ENCODE peak calls at places on chromosomes 5 and 9, in seven cellular contexts. One of them, this sample, is unnamed.

GRCh38 chr9:134532084-134532483 is 109.5 kb upstream of the COL5A1 start:
- DNase-seq in activated CD8-positive, alpha-beta memory T cell treated with anti-CD3 and anti-CD28 coated beads, Interleukin-2, amount 10 ng/mL, durations not matched to agents 7 days and 5 days: no peak
- DNase-seq in activated CD4-positive, alpha-beta T cell treated with anti-CD3 and anti-CD28 coated beads, Interleukin-2, amount 50 U/mL, for 1 hour: no peak
- DNase-seq in myocyte: no peak
- DNase-seq in endothelial cell: no peak
- DNase-seq in activated T-cell treated with anti-CD3 and anti-CD28 coated beads, Interleukin-2, amount 50 U/mL, for 72 hours: no peak
- DNase-seq in activated CD4-positive, CD25-positive, alpha-beta regulatory T cell: no peak
- DNase-seq in this sample: no peak

GRCh38 chr9:91395106-91395552 is 28.5 kb downstream of the NFIL3 start:
- DNase-seq in activated CD4-positive, CD25-positive, alpha-beta regulatory T cell: no peak
- DNase-seq in activated T-cell treated with anti-CD3 and anti-CD28 coated beads, Interleukin-2, amount 50 U/mL, for 72 hours: no peak
- DNase-seq in activated CD8-positive, alpha-beta memory T cell treated with anti-CD3 and anti-CD28 coated beads, Interleukin-2, amount 10 ng/mL, durations not matched to agents 7 days and 5 days: no peak
- DNase-seq in activated CD4-positive, alpha-beta T cell treated with anti-CD3 and anti-CD28 coated beads, Interleukin-2, amount 50 U/mL, for 1 hour: no peak
- DNase-seq in endothelial cell: no peak
- DNase-seq in myocyte: no peak
- DNase-seq in this sample: no peak

GRCh38 chr9:3906437-3907213 is 380.8 kb upstream of the RFX3 start:
- DNase-seq in activated T-cell treated with anti-CD3 and anti-CD28 coated beads, Interleukin-2, amount 50 U/mL, for 72 hours: no peak
- DNase-seq in activated CD8-positive, alpha-beta memory T cell treated with anti-CD3 and anti-CD28 coated beads, Interleukin-2, amount 10 ng/mL, durations not matched to agents 7 days and 5 days: no peak
- DNase-seq in endothelial cell: no peak
- DNase-seq in myocyte: peak; percentile 47
- DNase-seq in activated CD4-positive, alpha-beta T cell treated with anti-CD3 and anti-CD28 coated beads, Interleukin-2, amount 50 U/mL, for 1 hour: no peak
- DNase-seq in activated CD4-positive, CD25-positive, alpha-beta regulatory T cell: no peak
- DNase-seq in this sample: no peak

GRCh38 chr5:132873119-132873929 is at the start of gene LEAP2:
- DNase-seq in activated CD8-positive, alpha-beta memory T cell treated with anti-CD3 and anti-CD28 coated beads, Interleukin-2, amount 10 ng/mL, durations not matched to agents 7 days and 5 days: no peak
- DNase-seq in activated T-cell treated with anti-CD3 and anti-CD28 coated beads, Interleukin-2, amount 50 U/mL, for 72 hours: no peak
- DNase-seq in myocyte: peak; percentile 63
- DNase-seq in endothelial cell: no peak
- DNase-seq in activated CD4-positive, CD25-positive, alpha-beta regulatory T cell: no peak
- DNase-seq in activated CD4-positive, alpha-beta T cell treated with anti-CD3 and anti-CD28 coated beads, Interleukin-2, amount 50 U/mL, for 1 hour: no peak
- DNase-seq in this sample: no peak

GRCh38 chr5:160054047-160054446 is 45.1 kb downstream of the TTC1 start:
- DNase-seq in endothelial cell: no peak
- DNase-seq in activated CD8-positive, alpha-beta memory T cell treated with anti-CD3 and anti-CD28 coated beads, Interleukin-2, amount 10 ng/mL, durations not matched to agents 7 days and 5 days: no peak
- DNase-seq in activated CD4-positive, CD25-positive, alpha-beta regulatory T cell: no peak
- DNase-seq in myocyte: no peak
- DNase-seq in activated CD4-positive, alpha-beta T cell treated with anti-CD3 and anti-CD28 coated beads, Interleukin-2, amount 50 U/mL, for 1 hour: no peak
- DNase-seq in activated T-cell treated with anti-CD3 and anti-CD28 coated beads, Interleukin-2, amount 50 U/mL, for 72 hours: no peak
- DNase-seq in this sample: no peak

GRCh38 chr5:16453609-16454008 is 12.0 kb downstream of the ZNF622 start:
- DNase-seq in myocyte: no peak
- DNase-seq in activated CD4-positive, CD25-positive, alpha-beta regulatory T cell: no peak
- DNase-seq in activated CD8-positive, alpha-beta memory T cell treated with anti-CD3 and anti-CD28 coated beads, Interleukin-2, amount 10 ng/mL, durations not matched to agents 7 days and 5 days: no peak
- DNase-seq in endothelial cell: no peak
- DNase-seq in activated CD4-positive, alpha-beta T cell treated with anti-CD3 and anti-CD28 coated beads, Interleukin-2, amount 50 U/mL, for 1 hour: no peak
- DNase-seq in activated T-cell treated with anti-CD3 and anti-CD28 coated beads, Interleukin-2, amount 50 U/mL, for 72 hours: no peak
- DNase-seq in this sample: no peak

GRCh38 chr9:101387871-101388506 is 3.2 kb upstream of the BAAT start:
- DNase-seq in activated CD4-positive, alpha-beta T cell treated with anti-CD3 and anti-CD28 coated beads, Interleukin-2, amount 50 U/mL, for 1 hour: no peak
- DNase-seq in activated CD8-positive, alpha-beta memory T cell treated with anti-CD3 and anti-CD28 coated beads, Interleukin-2, amount 10 ng/mL, durations not matched to agents 7 days and 5 days: no peak
- DNase-seq in endothelial cell: no peak
- DNase-seq in activated CD4-positive, CD25-positive, alpha-beta regulatory T cell: no peak
- DNase-seq in activated T-cell treated with anti-CD3 and anti-CD28 coated beads, Interleukin-2, amount 50 U/mL, for 72 hours: peak; percentile 5
- DNase-seq in myocyte: peak; percentile 52
- DNase-seq in this sample: peak; percentile 33

GRCh38 chr9:135045264-135046155 is 42.0 kb upstream of the OLFM1 start:
- DNase-seq in activated T-cell treated with anti-CD3 and anti-CD28 coated beads, Interleukin-2, amount 50 U/mL, for 72 hours: no peak
- DNase-seq in endothelial cell: no peak
- DNase-seq in activated CD4-positive, alpha-beta T cell treated with anti-CD3 and anti-CD28 coated beads, Interleukin-2, amount 50 U/mL, for 1 hour: no peak
- DNase-seq in activated CD4-positive, CD25-positive, alpha-beta regulatory T cell: no peak
- DNase-seq in myocyte: no peak
- DNase-seq in activated CD8-positive, alpha-beta memory T cell treated with anti-CD3 and anti-CD28 coated beads, Interleukin-2, amount 10 ng/mL, durations not matched to agents 7 days and 5 days: no peak
- DNase-seq in this sample: no peak

GRCh38 chr9:83327323-83327722 is 210.9 kb downstream of the FRMD3 start:
- DNase-seq in activated T-cell treated with anti-CD3 and anti-CD28 coated beads, Interleukin-2, amount 50 U/mL, for 72 hours: no peak
- DNase-seq in activated CD4-positive, CD25-positive, alpha-beta regulatory T cell: no peak
- DNase-seq in endothelial cell: no peak
- DNase-seq in activated CD4-positive, alpha-beta T cell treated with anti-CD3 and anti-CD28 coated beads, Interleukin-2, amount 50 U/mL, for 1 hour: no peak
- DNase-seq in myocyte: peak; percentile 50
- DNase-seq in activated CD8-positive, alpha-beta memory T cell treated with anti-CD3 and anti-CD28 coated beads, Interleukin-2, amount 10 ng/mL, durations not matched to agents 7 days and 5 days: no peak
- DNase-seq in this sample: no peak

GRCh38 chr9:29691758-29692407 is 2118.6 kb upstream of the C9orf72 start:
- DNase-seq in myocyte: no peak
- DNase-seq in activated T-cell treated with anti-CD3 and anti-CD28 coated beads, Interleukin-2, amount 50 U/mL, for 72 hours: no peak
- DNase-seq in activated CD4-positive, CD25-positive, alpha-beta regulatory T cell: no peak
- DNase-seq in endothelial cell: peak; percentile 53
- DNase-seq in activated CD4-positive, alpha-beta T cell treated with anti-CD3 and anti-CD28 coated beads, Interleukin-2, amount 50 U/mL, for 1 hour: no peak
- DNase-seq in activated CD8-positive, alpha-beta memory T cell treated with anti-CD3 and anti-CD28 coated beads, Interleukin-2, amount 10 ng/mL, durations not matched to agents 7 days and 5 days: no peak
- DNase-seq in this sample: peak; percentile 43

GRCh38 chr5:38538161-38538560 is 18.3 kb downstream of the LIFR start:
- DNase-seq in endothelial cell: no peak
- DNase-seq in activated CD4-positive, alpha-beta T cell treated with anti-CD3 and anti-CD28 coated beads, Interleukin-2, amount 50 U/mL, for 1 hour: no peak
- DNase-seq in activated CD8-positive, alpha-beta memory T cell treated with anti-CD3 and anti-CD28 coated beads, Interleukin-2, amount 10 ng/mL, durations not matched to agents 7 days and 5 days: no peak
- DNase-seq in activated CD4-positive, CD25-positive, alpha-beta regulatory T cell: no peak
- DNase-seq in activated T-cell treated with anti-CD3 and anti-CD28 coated beads, Interleukin-2, amount 50 U/mL, for 72 hours: no peak
- DNase-seq in myocyte: no peak
- DNase-seq in this sample: no peak

GRCh38 chr5:38783011-38783551 is 62.7 kb upstream of the OSMR start:
- DNase-seq in myocyte: peak; percentile 84
- DNase-seq in activated T-cell treated with anti-CD3 and anti-CD28 coated beads, Interleukin-2, amount 50 U/mL, for 72 hours: no peak
- DNase-seq in activated CD4-positive, alpha-beta T cell treated with anti-CD3 and anti-CD28 coated beads, Interleukin-2, amount 50 U/mL, for 1 hour: no peak
- DNase-seq in endothelial cell: no peak
- DNase-seq in activated CD4-positive, CD25-positive, alpha-beta regulatory T cell: no peak
- DNase-seq in activated CD8-positive, alpha-beta memory T cell treated with anti-CD3 and anti-CD28 coated beads, Interleukin-2, amount 10 ng/mL, durations not matched to agents 7 days and 5 days: no peak
- DNase-seq in this sample: no peak